ENCODE peak calls at places on chromosomes 5 and 9, in ten cellular contexts. One of them, this sample, is unnamed.

GRCh38 chr5:132227485-132228240 is at the start of gene P4HA2:
- DNase-seq in T1000: peak; percentile 35
- DNase-seq in HTR-8/SVneo: peak; percentile 81
- DNase-seq in fibroblast of lung: peak; percentile 69
- DNase-seq in germinal center: peak; percentile 56
- DNase-seq in cardiac septum: peak; percentile 93
- DNase-seq in cardiac fibroblast: peak; percentile 70
- DNase-seq in choroid plexus epithelial cell: peak; percentile 71
- DNase-seq in brain pericyte: no peak
- DNase-seq in NCI-H1092: peak; percentile 23
- DNase-seq in this sample: no peak

GRCh38 chr5:115402822-115403577 is 106.5 kb upstream of the CCDC112 start:
- DNase-seq in T1000: no peak
- DNase-seq in HTR-8/SVneo: no peak
- DNase-seq in fibroblast of lung: peak; percentile 85
- DNase-seq in germinal center: no peak
- DNase-seq in cardiac septum: no peak
- DNase-seq in cardiac fibroblast: peak; percentile 70
- DNase-seq in choroid plexus epithelial cell: peak; percentile 64
- DNase-seq in brain pericyte: no peak
- DNase-seq in NCI-H1092: no peak
- DNase-seq in this sample: no peak

GRCh38 chr5:138032028-138032571 is 779 bp downstream of the FAM13B start:
- DNase-seq in T1000: peak; percentile 45
- DNase-seq in HTR-8/SVneo: no peak
- DNase-seq in fibroblast of lung: peak; percentile 44
- DNase-seq in germinal center: no peak
- DNase-seq in cardiac septum: peak; percentile 86
- DNase-seq in cardiac fibroblast: peak; percentile 63
- DNase-seq in choroid plexus epithelial cell: peak; percentile 45
- DNase-seq in brain pericyte: no peak
- DNase-seq in NCI-H1092: no peak
- DNase-seq in this sample: no peak

GRCh38 chr9:132997591-132997990 is 19.1 kb downstream of the GFI1B start:
- DNase-seq in T1000: no peak
- DNase-seq in HTR-8/SVneo: no peak
- DNase-seq in fibroblast of lung: peak; percentile 52
- DNase-seq in germinal center: no peak
- DNase-seq in cardiac septum: peak; percentile 19
- DNase-seq in cardiac fibroblast: peak; percentile 47
- DNase-seq in choroid plexus epithelial cell: peak; percentile 75
- DNase-seq in brain pericyte: no peak
- DNase-seq in NCI-H1092: no peak
- DNase-seq in this sample: no peak

GRCh38 chr9:132404228-132404881 is 2.3 kb downstream of the TTF1 start:
- DNase-seq in T1000: no peak
- DNase-seq in HTR-8/SVneo: no peak
- DNase-seq in fibroblast of lung: peak; percentile 40
- DNase-seq in germinal center: no peak
- DNase-seq in cardiac septum: no peak
- DNase-seq in cardiac fibroblast: peak; percentile 60
- DNase-seq in choroid plexus epithelial cell: no peak
- DNase-seq in brain pericyte: no peak
- DNase-seq in NCI-H1092: no peak
- DNase-seq in this sample: no peak

GRCh38 chr9:87357600-87357999 is 140.1 kb upstream of the DAPK1 start:
- DNase-seq in T1000: no peak
- DNase-seq in HTR-8/SVneo: no peak
- DNase-seq in fibroblast of lung: no peak
- DNase-seq in germinal center: no peak
- DNase-seq in cardiac septum: no peak
- DNase-seq in cardiac fibroblast: no peak
- DNase-seq in choroid plexus epithelial cell: no peak
- DNase-seq in brain pericyte: no peak
- DNase-seq in NCI-H1092: no peak
- DNase-seq in this sample: no peak

GRCh38 chr5:130514984-130515690 is 610.9 kb downstream of the CHSY3 start:
- DNase-seq in T1000: no peak
- DNase-seq in HTR-8/SVneo: no peak
- DNase-seq in fibroblast of lung: peak; percentile 93
- DNase-seq in germinal center: no peak
- DNase-seq in cardiac septum: no peak
- DNase-seq in cardiac fibroblast: peak; percentile 32
- DNase-seq in choroid plexus epithelial cell: peak; percentile 88
- DNase-seq in brain pericyte: peak; percentile 41
- DNase-seq in NCI-H1092: no peak
- DNase-seq in this sample: no peak

GRCh38 chr5:1163879-1164278 is 37.5 kb upstream of the SLC6A19 start:
- DNase-seq in T1000: no peak
- DNase-seq in HTR-8/SVneo: no peak
- DNase-seq in fibroblast of lung: no peak
- DNase-seq in germinal center: no peak
- DNase-seq in cardiac septum: no peak
- DNase-seq in cardiac fibroblast: no peak
- DNase-seq in choroid plexus epithelial cell: no peak
- DNase-seq in brain pericyte: no peak
- DNase-seq in NCI-H1092: no peak
- DNase-seq in this sample: no peak

GRCh38 chr9:97518909-97519307 is 17.4 kb downstream of the TMOD1 start:
- DNase-seq in T1000: peak; percentile 13
- DNase-seq in HTR-8/SVneo: peak; percentile 81
- DNase-seq in fibroblast of lung: peak; percentile 83
- DNase-seq in germinal center: no peak
- DNase-seq in cardiac septum: no peak
- DNase-seq in cardiac fibroblast: peak; percentile 20
- DNase-seq in choroid plexus epithelial cell: no peak
- DNase-seq in brain pericyte: no peak
- DNase-seq in NCI-H1092: no peak
- DNase-seq in this sample: peak; percentile 63

GRCh38 chr9:116318463-116319271 is 165.1 kb downstream of the PAPPA start:
- DNase-seq in T1000: no peak
- DNase-seq in HTR-8/SVneo: no peak
- DNase-seq in fibroblast of lung: peak; percentile 13
- DNase-seq in germinal center: no peak
- DNase-seq in cardiac septum: no peak
- DNase-seq in cardiac fibroblast: peak; percentile 76
- DNase-seq in choroid plexus epithelial cell: peak; percentile 91
- DNase-seq in brain pericyte: peak; percentile 38
- DNase-seq in NCI-H1092: no peak
- DNase-seq in this sample: peak; percentile 63

GRCh38 chr9:38062498-38063362 is 6.3 kb downstream of the SHB start:
- DNase-seq in T1000: peak; percentile 51
- DNase-seq in HTR-8/SVneo: no peak
- DNase-seq in fibroblast of lung: peak; percentile 88
- DNase-seq in germinal center: no peak
- DNase-seq in cardiac septum: peak; percentile 65
- DNase-seq in cardiac fibroblast: peak; percentile 64
- DNase-seq in choroid plexus epithelial cell: peak; percentile 61
- DNase-seq in brain pericyte: no peak
- DNase-seq in NCI-H1092: no peak
- DNase-seq in this sample: no peak

GRCh38 chr5:1515311-1515920 is 8.3 kb downstream of the LPCAT1 start:
- DNase-seq in T1000: no peak
- DNase-seq in HTR-8/SVneo: no peak
- DNase-seq in fibroblast of lung: no peak
- DNase-seq in germinal center: no peak
- DNase-seq in cardiac septum: peak; percentile 60
- DNase-seq in cardiac fibroblast: no peak
- DNase-seq in choroid plexus epithelial cell: no peak
- DNase-seq in brain pericyte: no peak
- DNase-seq in NCI-H1092: no peak
- DNase-seq in this sample: no peak

GRCh38 chr9:132698989-132699388 is 28.7 kb downstream of the GTF3C4 start:
- DNase-seq in T1000: no peak
- DNase-seq in HTR-8/SVneo: no peak
- DNase-seq in fibroblast of lung: no peak
- DNase-seq in germinal center: no peak
- DNase-seq in cardiac septum: no peak
- DNase-seq in cardiac fibroblast: peak; percentile 69
- DNase-seq in choroid plexus epithelial cell: no peak
- DNase-seq in brain pericyte: no peak
- DNase-seq in NCI-H1092: no peak
- DNase-seq in this sample: no peak

GRCh38 chr5:147578228-147579024 is 68.6 kb upstream of the DPYSL3 start:
- DNase-seq in T1000: no peak
- DNase-seq in HTR-8/SVneo: peak; percentile 45
- DNase-seq in fibroblast of lung: peak; percentile 69
- DNase-seq in germinal center: no peak
- DNase-seq in cardiac septum: no peak
- DNase-seq in cardiac fibroblast: peak; percentile 80
- DNase-seq in choroid plexus epithelial cell: peak; percentile 82
- DNase-seq in brain pericyte: no peak
- DNase-seq in NCI-H1092: peak; percentile 8
- DNase-seq in this sample: peak; percentile 48

GRCh38 chr9:69136185-69136584 is 37.9 kb upstream of the TJP2 start:
- DNase-seq in T1000: no peak
- DNase-seq in HTR-8/SVneo: no peak
- DNase-seq in fibroblast of lung: no peak
- DNase-seq in germinal center: no peak
- DNase-seq in cardiac septum: no peak
- DNase-seq in cardiac fibroblast: no peak
- DNase-seq in choroid plexus epithelial cell: no peak
- DNase-seq in brain pericyte: no peak
- DNase-seq in NCI-H1092: no peak
- DNase-seq in this sample: no peak

GRCh38 chr5:159405611-159406031 is 75.3 kb upstream of the IL12B start:
- DNase-seq in T1000: no peak
- DNase-seq in HTR-8/SVneo: no peak
- DNase-seq in fibroblast of lung: peak; percentile 2
- DNase-seq in germinal center: peak; percentile 65
- DNase-seq in cardiac septum: no peak
- DNase-seq in cardiac fibroblast: no peak
- DNase-seq in choroid plexus epithelial cell: no peak
- DNase-seq in brain pericyte: no peak
- DNase-seq in NCI-H1092: no peak
- DNase-seq in this sample: no peak

GRCh38 chr5:14161825-14162556 is 18.8 kb downstream of the TRIO start:
- DNase-seq in T1000: no peak
- DNase-seq in HTR-8/SVneo: no peak
- DNase-seq in fibroblast of lung: peak; percentile 39
- DNase-seq in germinal center: no peak
- DNase-seq in cardiac septum: no peak
- DNase-seq in cardiac fibroblast: no peak
- DNase-seq in choroid plexus epithelial cell: no peak
- DNase-seq in brain pericyte: no peak
- DNase-seq in NCI-H1092: no peak
- DNase-seq in this sample: no peak

GRCh38 chr9:19754921-19755320 is 33.9 kb downstream of the SLC24A2 start:
- DNase-seq in T1000: no peak
- DNase-seq in HTR-8/SVneo: no peak
- DNase-seq in fibroblast of lung: no peak
- DNase-seq in germinal center: no peak
- DNase-seq in cardiac septum: no peak
- DNase-seq in cardiac fibroblast: no peak
- DNase-seq in choroid plexus epithelial cell: no peak
- DNase-seq in brain pericyte: no peak
- DNase-seq in NCI-H1092: no peak
- DNase-seq in this sample: no peak

GRCh38 chr5:52657231-52657645 is 130.5 kb upstream of the ITGA1 start:
- DNase-seq in T1000: no peak
- DNase-seq in HTR-8/SVneo: peak; percentile 44
- DNase-seq in fibroblast of lung: peak; percentile 34
- DNase-seq in germinal center: peak; percentile 11
- DNase-seq in cardiac septum: no peak
- DNase-seq in cardiac fibroblast: peak; percentile 69
- DNase-seq in choroid plexus epithelial cell: peak; percentile 74
- DNase-seq in brain pericyte: peak; percentile 30
- DNase-seq in NCI-H1092: peak; percentile 14
- DNase-seq in this sample: no peak

GRCh38 chr5:7886849-7887460 is 18.0 kb downstream of the MTRR start:
- DNase-seq in T1000: no peak
- DNase-seq in HTR-8/SVneo: peak; percentile 43
- DNase-seq in fibroblast of lung: peak; percentile 60
- DNase-seq in germinal center: peak; percentile 11
- DNase-seq in cardiac septum: no peak
- DNase-seq in cardiac fibroblast: peak; percentile 67
- DNase-seq in choroid plexus epithelial cell: peak; percentile 76
- DNase-seq in brain pericyte: no peak
- DNase-seq in NCI-H1092: peak; percentile 8
- DNase-seq in this sample: no peak

GRCh38 chr5:7717691-7718090 is 133.2 kb downstream of the CFAP90 start:
- DNase-seq in T1000: no peak
- DNase-seq in HTR-8/SVneo: no peak
- DNase-seq in fibroblast of lung: peak; percentile 33
- DNase-seq in germinal center: no peak
- DNase-seq in cardiac septum: no peak
- DNase-seq in cardiac fibroblast: no peak
- DNase-seq in choroid plexus epithelial cell: peak; percentile 93
- DNase-seq in brain pericyte: peak; percentile 72
- DNase-seq in NCI-H1092: no peak
- DNase-seq in this sample: no peak

GRCh38 chr5:113384787-113385186 is 50.0 kb downstream of the TSSK1B start:
- DNase-seq in T1000: no peak
- DNase-seq in HTR-8/SVneo: no peak
- DNase-seq in fibroblast of lung: no peak
- DNase-seq in germinal center: no peak
- DNase-seq in cardiac septum: no peak
- DNase-seq in cardiac fibroblast: no peak
- DNase-seq in choroid plexus epithelial cell: no peak
- DNase-seq in brain pericyte: no peak
- DNase-seq in NCI-H1092: no peak
- DNase-seq in this sample: no peak

This sample was measured in HFF-Myc.